ENCODE peak calls at places on chromosomes 7 and 10, in ten cellular contexts. One of them, this sample, is unnamed. For H3K27me3, the result is how much of the 10 kb centered on the place peaks cover.

GRCh38 chr7:76303057-76303828 is 770 bp downstream of the HSPB1 start:
- DNase-seq in GM12878: peak
- DNase-seq in spleen: peak
- DNase-seq in transverse colon: peak
- DNase-seq in heart left ventricle: peak
- DNase-seq in uterus: peak
- DNase-seq in IMR-90: peak
- DNase-seq in tibial nerve: peak
- DNase-seq in gastrocnemius medialis: peak
- DNase-seq in HepG2: peak
- DNase-seq in this sample: peak

GRCh38 chr10:47081264-47081663 is 170.0 kb downstream of the PTPN20 start:
- DNase-seq in transverse colon: no peak
- DNase-seq in gastrocnemius medialis: no peak
- DNase-seq in HepG2: no peak
- DNase-seq in GM12878: no peak
- DNase-seq in uterus: no peak
- DNase-seq in tibial nerve: no peak
- DNase-seq in IMR-90: no peak
- DNase-seq in heart left ventricle: no peak
- DNase-seq in spleen: no peak
- DNase-seq in this sample: no peak

GRCh38 chr7:2260820-2261219 is 18.8 kb downstream of the NUDT1 start:
- DNase-seq in uterus: no peak
- DNase-seq in transverse colon: no peak
- DNase-seq in tibial nerve: no peak
- DNase-seq in spleen: no peak
- DNase-seq in HepG2: no peak
- DNase-seq in IMR-90: peak
- DNase-seq in GM12878: no peak
- DNase-seq in gastrocnemius medialis: no peak
- DNase-seq in heart left ventricle: no peak
- DNase-seq in this sample: no peak

GRCh38 chr10:124448696-124449169 is 1.1 kb downstream of the NKX1-2 start:
- DNase-seq in tibial nerve: no peak
- DNase-seq in GM12878: no peak
- DNase-seq in IMR-90: no peak
- DNase-seq in uterus: no peak
- DNase-seq in transverse colon: no peak
- DNase-seq in gastrocnemius medialis: no peak
- DNase-seq in HepG2: no peak
- DNase-seq in heart left ventricle: no peak
- DNase-seq in spleen: no peak
- DNase-seq in this sample: no peak

GRCh38 chr7:27193335-27194001 is 6.4 kb downstream of the HOXA13 start:
- DNase-seq in transverse colon: no peak
- DNase-seq in heart left ventricle: no peak
- DNase-seq in GM12878: no peak
- DNase-seq in IMR-90: no peak
- DNase-seq in spleen: peak
- DNase-seq in HepG2: no peak
- DNase-seq in gastrocnemius medialis: no peak
- DNase-seq in tibial nerve: peak
- DNase-seq in uterus: no peak
- DNase-seq in this sample: no peak

GRCh38 chr10:118220346-118220745 is 121.8 kb downstream of the FAM204A start:
- DNase-seq in IMR-90: no peak
- DNase-seq in tibial nerve: no peak
- DNase-seq in uterus: no peak
- DNase-seq in transverse colon: no peak
- DNase-seq in HepG2: no peak
- DNase-seq in gastrocnemius medialis: no peak
- DNase-seq in GM12878: no peak
- DNase-seq in spleen: no peak
- DNase-seq in heart left ventricle: no peak
- DNase-seq in this sample: no peak

GRCh38 chr10:126229701-126230100 is 158.6 kb downstream of the ADAM12 start:
- DNase-seq in tibial nerve: no peak
- DNase-seq in spleen: no peak
- DNase-seq in GM12878: no peak
- DNase-seq in HepG2: no peak
- DNase-seq in transverse colon: no peak
- DNase-seq in gastrocnemius medialis: no peak
- DNase-seq in heart left ventricle: no peak
- DNase-seq in IMR-90: no peak
- DNase-seq in uterus: no peak
- DNase-seq in this sample: no peak

GRCh38 chr7:359226-359775 is 69.3 kb downstream of the FOXL3 start:
- DNase-seq in spleen: peak
- DNase-seq in uterus: no peak
- DNase-seq in heart left ventricle: no peak
- DNase-seq in HepG2: no peak
- DNase-seq in transverse colon: no peak
- DNase-seq in tibial nerve: no peak
- DNase-seq in IMR-90: no peak
- DNase-seq in gastrocnemius medialis: no peak
- DNase-seq in GM12878: no peak
- DNase-seq in this sample: peak

GRCh38 chr7:101586971-101587370 is 42.1 kb downstream of the MYL10 start:
- DNase-seq in transverse colon: no peak
- DNase-seq in spleen: no peak
- DNase-seq in gastrocnemius medialis: no peak
- DNase-seq in IMR-90: no peak
- DNase-seq in HepG2: no peak
- DNase-seq in GM12878: no peak
- DNase-seq in tibial nerve: no peak
- DNase-seq in heart left ventricle: no peak
- DNase-seq in uterus: no peak
- DNase-seq in this sample: no peak

GRCh38 chr7:32952876-32953275 is 4.4 kb upstream of the FKBP9 start:
- DNase-seq in uterus: no peak
- DNase-seq in gastrocnemius medialis: no peak
- DNase-seq in HepG2: no peak
- DNase-seq in heart left ventricle: no peak
- DNase-seq in GM12878: no peak
- DNase-seq in IMR-90: no peak
- DNase-seq in tibial nerve: no peak
- DNase-seq in transverse colon: no peak
- DNase-seq in spleen: no peak
- DNase-seq in this sample: no peak

GRCh38 chr7:132577206-132578049 is 1.2 kb upstream of the PLXNA4 start:
- DNase-seq in IMR-90: peak
- DNase-seq in GM12878: no peak
- DNase-seq in gastrocnemius medialis: peak
- DNase-seq in tibial nerve: peak
- DNase-seq in heart left ventricle: peak
- DNase-seq in spleen: no peak
- DNase-seq in transverse colon: peak
- DNase-seq in uterus: peak
- DNase-seq in HepG2: no peak
- DNase-seq in this sample: peak

GRCh38 chr7:105297309-105297708 is 91.4 kb downstream of the SRPK2 start:
- DNase-seq in HepG2: no peak
- DNase-seq in heart left ventricle: no peak
- DNase-seq in IMR-90: no peak
- DNase-seq in gastrocnemius medialis: no peak
- DNase-seq in tibial nerve: no peak
- DNase-seq in transverse colon: no peak
- DNase-seq in uterus: no peak
- DNase-seq in GM12878: no peak
- DNase-seq in spleen: no peak
- DNase-seq in this sample: no peak

GRCh38 chr10:70784476-70784875 is 701 bp downstream of the TBATA start:
- DNase-seq in spleen: no peak
- DNase-seq in transverse colon: no peak
- DNase-seq in tibial nerve: no peak
- DNase-seq in uterus: no peak
- DNase-seq in GM12878: no peak
- DNase-seq in heart left ventricle: no peak
- DNase-seq in IMR-90: peak
- DNase-seq in gastrocnemius medialis: no peak
- DNase-seq in HepG2: no peak
- DNase-seq in this sample: no peak

GRCh38 chr7:1787681-1788235 is 117.7 kb downstream of the ELFN1 start:
- DNase-seq in transverse colon: no peak
- DNase-seq in spleen: peak
- DNase-seq in uterus: no peak
- DNase-seq in tibial nerve: no peak
- DNase-seq in heart left ventricle: no peak
- DNase-seq in gastrocnemius medialis: no peak
- DNase-seq in HepG2: no peak
- DNase-seq in IMR-90: no peak
- DNase-seq in GM12878: no peak
- DNase-seq in this sample: no peak

GRCh38 chr10:58064714-58065528 is 202.8 kb downstream of the IPMK start:
- DNase-seq in transverse colon: no peak
- DNase-seq in spleen: no peak
- DNase-seq in GM12878: no peak
- DNase-seq in uterus: no peak
- DNase-seq in gastrocnemius medialis: no peak
- DNase-seq in HepG2: peak
- DNase-seq in heart left ventricle: no peak
- DNase-seq in IMR-90: peak
- DNase-seq in tibial nerve: no peak
- DNase-seq in this sample: no peak

GRCh38 chr7:98156700-98157099 is 50.0 kb downstream of the LMTK2 start:
- DNase-seq in HepG2: no peak
- DNase-seq in transverse colon: no peak
- DNase-seq in uterus: no peak
- DNase-seq in IMR-90: no peak
- DNase-seq in gastrocnemius medialis: no peak
- DNase-seq in spleen: no peak
- DNase-seq in GM12878: no peak
- DNase-seq in heart left ventricle: no peak
- DNase-seq in tibial nerve: no peak
- DNase-seq in this sample: no peak
- H3K27me3 ChIP-seq in HepG2: under half
- H3K27me3 ChIP-seq in transverse colon: under half
- H3K27me3 ChIP-seq in uterus: under half
- H3K27me3 ChIP-seq in IMR-90: under half
- H3K27me3 ChIP-seq in gastrocnemius medialis: under half
- H3K27me3 ChIP-seq in spleen: under half
- H3K27me3 ChIP-seq in GM12878: under half
- H3K27me3 ChIP-seq in heart left ventricle: under half
- H3K27me3 ChIP-seq in tibial nerve: under half
- H3K27me3 ChIP-seq in this sample: under half

DNA sequence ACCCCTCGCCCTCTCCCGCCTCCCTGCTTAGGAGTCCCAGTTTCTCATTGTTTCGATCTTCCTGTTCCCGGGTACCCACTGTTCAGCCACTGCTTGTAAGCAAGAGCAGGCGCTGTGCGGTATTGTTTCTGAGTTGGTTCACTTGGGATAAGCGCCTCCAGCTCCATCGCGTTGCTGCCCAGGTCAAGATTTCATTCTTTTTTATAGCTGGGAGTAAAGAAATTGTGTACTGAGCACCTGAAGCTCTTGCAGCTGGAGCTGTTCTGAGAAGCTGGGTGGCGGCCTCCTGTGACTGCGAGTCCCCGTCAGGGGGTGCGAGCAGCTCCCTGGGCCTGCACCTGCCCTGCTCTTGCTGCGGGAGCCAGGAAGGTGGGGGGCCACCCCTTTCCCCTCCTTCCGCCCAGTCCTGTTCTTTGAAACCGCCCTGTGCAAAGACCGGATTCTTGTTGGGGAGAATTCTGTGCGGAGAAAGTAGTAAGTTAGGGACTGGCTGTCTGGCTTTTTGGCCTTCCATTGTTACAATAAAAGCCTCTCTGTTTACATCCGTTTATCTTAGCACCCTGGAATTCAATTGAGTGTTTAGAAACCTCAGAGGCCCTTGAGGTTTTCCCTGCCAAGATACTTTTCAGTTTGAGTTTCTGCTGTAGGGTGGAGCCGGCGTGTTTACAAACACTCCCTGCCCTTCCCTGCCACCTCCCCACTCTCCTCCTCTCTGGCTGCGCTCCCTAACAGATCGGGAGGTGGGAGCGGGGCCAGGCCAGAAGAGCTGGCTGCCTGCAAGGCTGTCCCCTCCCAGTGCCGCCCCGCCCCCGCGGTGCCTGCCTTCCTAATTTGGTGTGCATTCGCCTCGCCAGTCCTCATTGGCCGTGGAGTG is 30.8 kb upstream of the AP5Z1 start:
- DNase-seq in heart left ventricle: peak
- DNase-seq in GM12878: peak
- DNase-seq in spleen: peak
- DNase-seq in uterus: peak
- DNase-seq in tibial nerve: peak
- DNase-seq in gastrocnemius medialis: peak
- DNase-seq in HepG2: peak
- DNase-seq in IMR-90: peak
- DNase-seq in transverse colon: peak
- DNase-seq in this sample: peak
- TF ChIP-seq POLR2A in heart left ventricle: no peak
- TF ChIP-seq POLR2A in GM12878: peak
- TF ChIP-seq POLR2A in spleen: peak
- TF ChIP-seq POLR2A in uterus: peak
- TF ChIP-seq POLR2A in tibial nerve: peak
- TF ChIP-seq POLR2A in gastrocnemius medialis: peak
- TF ChIP-seq POLR2A in HepG2: peak
- TF ChIP-seq POLR2A in IMR-90: no peak
- TF ChIP-seq POLR2A in transverse colon: peak
- TF ChIP-seq POLR2A in this sample: peak

GRCh38 chr10:122499012-122499411 is 37.7 kb downstream of the HTRA1 start:
- DNase-seq in tibial nerve: no peak
- DNase-seq in gastrocnemius medialis: no peak
- DNase-seq in spleen: peak
- DNase-seq in GM12878: no peak
- DNase-seq in transverse colon: no peak
- DNase-seq in uterus: no peak
- DNase-seq in IMR-90: no peak
- DNase-seq in HepG2: no peak
- DNase-seq in heart left ventricle: no peak
- DNase-seq in this sample: no peak
- H3K27ac ChIP-seq in tibial nerve: peak
- H3K27ac ChIP-seq in gastrocnemius medialis: peak
- H3K27ac ChIP-seq in spleen: no peak
- H3K27ac ChIP-seq in GM12878: no peak
- H3K27ac ChIP-seq in transverse colon: peak
- H3K27ac ChIP-seq in uterus: peak
- H3K27ac ChIP-seq in IMR-90: no peak
- H3K27ac ChIP-seq in HepG2: no peak
- H3K27ac ChIP-seq in heart left ventricle: peak
- H3K27ac ChIP-seq in this sample: no peak

DNA sequence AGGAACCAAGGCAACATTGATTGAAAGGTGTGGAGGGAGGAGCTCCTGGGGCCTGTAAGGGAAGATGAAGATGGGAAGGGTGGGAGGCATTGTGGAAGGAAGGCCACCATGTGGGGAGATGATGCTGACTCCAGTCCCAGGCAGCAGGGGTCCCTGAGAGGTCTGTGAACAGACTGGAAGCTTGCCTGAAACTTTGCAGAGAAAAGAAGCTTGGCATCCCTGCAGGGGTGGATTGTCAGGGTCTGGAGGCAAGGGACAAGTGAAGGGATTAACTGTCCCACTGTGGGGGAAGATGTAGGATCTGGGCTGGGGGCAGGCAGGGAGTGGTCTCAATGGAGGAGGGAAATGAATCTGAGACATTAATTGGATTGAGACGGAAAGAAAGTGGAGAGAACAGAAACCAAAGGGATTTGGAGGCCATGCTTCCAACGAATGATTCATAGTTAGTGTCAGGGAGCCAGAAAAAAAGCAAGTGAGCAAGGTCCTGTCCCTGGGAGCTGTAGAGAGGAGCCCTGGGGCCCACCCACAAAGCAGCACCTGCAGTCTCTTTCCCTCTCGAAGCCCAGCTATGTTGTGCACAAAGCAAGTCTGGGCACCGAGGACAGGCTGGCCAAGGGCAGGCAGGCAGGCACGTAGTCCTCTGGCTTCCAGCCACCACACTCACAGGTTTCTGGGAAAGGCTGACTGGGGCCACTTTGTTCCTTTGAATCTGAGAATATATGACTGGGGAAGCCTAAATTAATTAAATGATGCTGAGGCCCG is 4.8 kb upstream of the SLC18A3 start:
- DNase-seq in spleen: no peak
- DNase-seq in IMR-90: no peak
- DNase-seq in transverse colon: no peak
- DNase-seq in HepG2: no peak
- DNase-seq in uterus: no peak
- DNase-seq in gastrocnemius medialis: no peak
- DNase-seq in GM12878: no peak
- DNase-seq in tibial nerve: no peak
- DNase-seq in heart left ventricle: no peak
- DNase-seq in this sample: peak
- H3K27me3 ChIP-seq in spleen: under half
- H3K27me3 ChIP-seq in IMR-90: under half
- H3K27me3 ChIP-seq in transverse colon: half or more
- H3K27me3 ChIP-seq in HepG2: under half
- H3K27me3 ChIP-seq in uterus: under half
- H3K27me3 ChIP-seq in gastrocnemius medialis: under half
- H3K27me3 ChIP-seq in GM12878: under half
- H3K27me3 ChIP-seq in tibial nerve: under half
- H3K27me3 ChIP-seq in heart left ventricle: under half
- H3K27me3 ChIP-seq in this sample: under half